ENCODE peak calls at places on chromosomes 6 and 20, in seven cellular contexts. Z is psoas muscle, X is AG09309, J is OCI-LY7, M is pancreas, N is A549, F is GM10248. G is an unnamed sample.

GRCh38 chr6:47453372-47453936 is 24.1 kb upstream of the CD2AP start:
- DNase-seq in F (no peak), M (no peak), J (no peak), Z (no peak), X (no peak), N (no peak), G (no peak)

GRCh38 chr20:4243071-4243470 is 227.7 kb upstream of the RNF24 start:
- DNase-seq in J (no peak), M (no peak), Z (no peak), N (no peak), F (no peak), X (no peak), G (no peak)

GRCh38 chr20:58237318-58238182 is 9.1 kb upstream of the ANKRD60 start:
- DNase-seq in F (no peak), Z (no peak), M (no peak), X (peak; percentile 61), J (no peak), N (no peak), G (peak; percentile 91)

GRCh38 chr6:130969807-130970491 is 93.1 kb downstream of the EPB41L2 start:
- DNase-seq in Z (no peak), F (no peak), N (no peak), J (no peak), M (no peak), X (no peak), G (peak; percentile 62)

GRCh38 chr6:111757342-111757741 is 115.9 kb downstream of the FYN start:
- DNase-seq in X (no peak), J (no peak), F (no peak), M (no peak), Z (no peak), N (no peak), G (peak; percentile 74)

GRCh38 chr20:48732081-48732829 is 95.5 kb downstream of the PREX1 start:
- DNase-seq in M (no peak), J (no peak), X (no peak), N (no peak), F (no peak), Z (no peak), G (no peak)

GRCh38 chr6:70599187-70599586 is 32.5 kb downstream of the SDHAF4 start:
- DNase-seq in Z (no peak), M (no peak), J (no peak), X (no peak), F (no peak), N (no peak), G (no peak)

GRCh38 chr6:22113046-22113766 is 183.6 kb downstream of the PRL start:
- DNase-seq in X (peak; percentile 99), N (peak; percentile 55), J (no peak), Z (peak; percentile 20), F (no peak), M (no peak), G (peak; percentile 99)

GRCh38 chr6:26045046-26045938 is 41.9 kb upstream of the HFE start:
- DNase-seq in F (peak; percentile 88), N (peak; percentile 55), M (peak; percentile 48), Z (no peak), J (peak; percentile 97), X (peak; percentile 81), G (peak; percentile 95)

GRCh38 chr6:99458319-99458718 is 33.2 kb upstream of the PNISR start:
- DNase-seq in X (no peak), M (no peak), Z (no peak), N (no peak), J (peak; percentile 43), F (no peak), G (peak; percentile 55)

GRCh38 chr20:56780266-56780665 is 151.2 kb downstream of the TFAP2C start:
- DNase-seq in X (no peak), J (no peak), M (no peak), N (no peak), F (no peak), Z (no peak), G (no peak)

GRCh38 chr6:161367472-161367871 is 93.6 kb upstream of the AGPAT4 start:
- DNase-seq in J (no peak), F (no peak), Z (no peak), N (no peak), M (no peak), X (no peak), G (no peak)

GRCh38 chr20:59006167-59006863 is 739 bp downstream of the CTSZ start:
- DNase-seq in N (no peak), F (no peak), X (no peak), Z (peak; percentile 40), M (no peak), J (peak; percentile 34), G (peak; percentile 35)

GRCh38 chr6:79872986-79873385 is 74.4 kb downstream of the ELOVL4 start:
- DNase-seq in J (no peak), N (no peak), X (peak; percentile 69), Z (no peak), M (no peak), F (no peak), G (peak; percentile 76)

GRCh38 chr20:43003318-43003928 is 186.3 kb downstream of the PTPRT start:
- DNase-seq in N (no peak), M (no peak), Z (no peak), X (no peak), F (no peak), J (no peak), G (no peak)

GRCh38 chr6:155418017-155418749 is 37.5 kb downstream of the NOX3 start:
- DNase-seq in X (peak; percentile 67), M (no peak), Z (peak; percentile 30), J (peak; percentile 65), F (peak; percentile 61), N (no peak), G (peak; percentile 70)

GRCh38 chr6:143223895-143224294 is 163.2 kb downstream of the AIG1 start:
- DNase-seq in M (peak; percentile 71), X (no peak), F (no peak), Z (peak; percentile 43), J (no peak), N (no peak), G (peak; percentile 63)

GRCh38 chr20:1700990-1701389 is 43.4 kb upstream of the SIRPG start:
- DNase-seq in X (no peak), Z (no peak), J (no peak), M (no peak), N (no peak), F (no peak), G (no peak)

GRCh38 chr20:10433014-10433622 is 904 bp downstream of the MKKS start:
- DNase-seq in Z (no peak), X (no peak), N (no peak), M (no peak), F (no peak), J (no peak), G (peak; percentile 25)

GRCh38 chr6:141956046-141956761 is 176.5 kb upstream of the GJE1 start:
- DNase-seq in F (no peak), Z (no peak), M (no peak), J (no peak), X (peak; percentile 10), N (no peak), G (peak; percentile 7)

GRCh38 chr20:22462975-22463914 is 121.1 kb downstream of the FOXA2 start:
- DNase-seq in X (no peak), F (no peak), N (no peak), J (no peak), Z (no peak), M (no peak), G (peak; percentile 3)

GRCh38 chr6:52363222-52363867 is 1.4 kb downstream of the PAQR8 start:
- DNase-seq in F (no peak), J (no peak), X (no peak), N (no peak), M (no peak), Z (no peak), G (no peak)

GRCh38 chr20:46206025-46206424 is 87.9 kb downstream of the CD40 start:
- DNase-seq in X (no peak), J (no peak), N (peak; percentile 40), Z (peak; percentile 40), F (peak; percentile 55), M (no peak), G (peak; percentile 66)

GRCh38 chr20:60330461-60330860 is 372.2 kb downstream of the CDH26 start:
- DNase-seq in Z (no peak), F (no peak), N (no peak), J (no peak), M (no peak), X (no peak), G (no peak)

GRCh38 chr6:122799916-122800701 is 11.1 kb downstream of the SMPDL3A start:
- DNase-seq in M (no peak), N (no peak), X (no peak), Z (no peak), J (no peak), F (no peak), G (peak; percentile 47)

GRCh38 chr6:26550250-26550993 is 12.3 kb downstream of the HMGN4 start:
- DNase-seq in M (peak; percentile 41), Z (peak; percentile 66), X (no peak), F (peak; percentile 61), J (peak; percentile 80), N (no peak), G (peak; percentile 57)

GRCh38 chr6:121158924-121159323 is 175.4 kb downstream of the TBC1D32 start:
- DNase-seq in J (no peak), F (no peak), M (no peak), N (no peak), Z (no peak), X (no peak), G (no peak)

GRCh38 chr6:85126448-85127178 is 323.3 kb upstream of the NT5E start:
- DNase-seq in Z (peak; percentile 18), F (peak; percentile 18), M (no peak), X (peak; percentile 55), N (peak; percentile 35), J (peak; percentile 8), G (peak; percentile 57)
- TF ChIP-seq CTCF in Z (peak; percentile 9), F (peak; percentile 55), M (peak; percentile 16), X (peak; percentile 88), N (peak; percentile 66), J (peak; percentile 70), G (peak; percentile 79)

GRCh38 chr6:158503846-158504245 is 56.0 kb upstream of the TMEM181 start:
- DNase-seq in Z (no peak), X (no peak), F (no peak), N (no peak), M (no peak), J (no peak), G (no peak)
- TF ChIP-seq CTCF in Z (no peak), X (no peak), F (no peak), N (no peak), M (no peak), J (no peak), G (no peak)

DNA sequence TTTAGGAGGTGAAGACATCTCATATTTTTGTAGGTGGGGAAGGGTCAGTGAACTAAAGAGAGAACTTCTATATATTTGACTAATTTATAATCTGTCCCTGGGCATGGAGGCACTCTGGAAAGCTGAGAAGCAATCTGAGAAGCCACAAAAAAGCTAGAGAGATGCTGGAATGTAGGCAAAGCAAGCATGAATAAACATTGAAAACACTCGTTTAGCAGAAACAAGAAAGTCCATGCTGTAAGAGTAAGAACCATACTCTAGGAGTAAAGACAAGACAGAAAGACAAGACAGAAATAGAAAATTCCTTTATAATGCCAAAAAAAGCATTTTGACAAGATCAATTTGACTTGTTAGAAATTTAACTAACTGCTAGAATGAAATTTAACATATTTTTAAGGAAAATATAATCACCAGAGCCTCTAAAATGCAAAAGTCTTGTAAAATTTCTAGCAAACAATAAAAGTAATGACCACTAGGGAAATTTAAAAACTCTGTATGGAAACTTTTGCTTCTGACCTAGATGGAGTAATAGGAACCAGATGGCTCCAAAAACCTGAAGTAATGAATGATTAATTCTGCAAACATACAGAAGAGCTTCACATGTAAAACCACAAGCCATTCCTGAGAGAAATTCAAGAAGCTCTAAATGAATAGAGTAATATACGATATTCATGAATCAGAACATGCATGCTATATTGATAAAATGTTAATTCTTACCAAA is 625.6 kb upstream of the PTCHD4 start:
- DNase-seq in F (no peak), N (no peak), M (no peak), J (no peak), Z (no peak), X (peak; percentile 79), G (peak; percentile 94)
- TF ChIP-seq CTCF in F (no peak), N (no peak), M (no peak), J (no peak), Z (no peak), X (no peak), G (peak; percentile 17)

GRCh38 chr6:104253236-104253635 is 606.5 kb downstream of the HACE1 start:
- DNase-seq in J (no peak), X (no peak), M (no peak), F (no peak), N (no peak), Z (no peak), G (no peak)
- TF ChIP-seq CTCF in J (no peak), X (no peak), M (no peak), F (no peak), N (no peak), Z (no peak), G (no peak)

G was measured in fibroblast of mammary gland.